ENCODE peak calls at places on chromosomes 13 and 19, in four cellular contexts. H, O, K and A are unnamed samples.

GRCh38 chr13:79659161-79659560 is 178.2 kb downstream of the NDFIP2 start:
- DNase-seq in K (peak; percentile 23), O (peak; percentile 35), H (no peak), A (no peak)

GRCh38 chr19:1172353-1173159 is 1.5 kb downstream of the SBNO2 start:
- DNase-seq in K (peak; percentile 92), O (peak; percentile 50), H (peak; percentile 76), A (peak; percentile 85)

GRCh38 chr19:15210323-15210774 is 9.6 kb upstream of the NOTCH3 start:
- DNase-seq in K (peak; percentile 48), O (peak; percentile 35), H (no peak), A (peak; percentile 22)

GRCh38 chr13:94641432-94641941 is 39.8 kb downstream of the GPR180 start:
- DNase-seq in O (peak; percentile 76), K (no peak), H (no peak), A (no peak)

GRCh38 chr13:20383058-20383457 is 142.6 kb downstream of the CRYL1 start:
- DNase-seq in K (no peak), H (no peak), O (no peak), A (no peak)

GRCh38 chr13:84400711-84401110 is 518.4 kb upstream of the SLITRK1 start:
- DNase-seq in K (no peak), H (no peak), O (peak; percentile 97), A (no peak)

GRCh38 chr13:67148219-67148583 is 81.9 kb downstream of the PCDH9 start:
- DNase-seq in H (no peak), K (no peak), O (peak; percentile 55), A (no peak)

GRCh38 chr13:19864018-19864338 is 529 bp upstream of the ZMYM5 start:
- DNase-seq in H (peak; percentile 76), O (peak; percentile 71), K (peak; percentile 67), A (peak; percentile 76)

GRCh38 chr13:81872581-81872980 is 1531.7 kb upstream of the SPRY2 start:
- DNase-seq in K (no peak), H (no peak), O (no peak), A (no peak)
- TF ChIP-seq CTCF in K (peak; percentile 7), H (peak; percentile 10), O (peak; percentile 15), A (no peak)

GRCh38 chr13:27372896-27373295 is 51.5 kb upstream of the GTF3A start:
- DNase-seq in K (no peak), O (no peak), H (peak; percentile 63), A (no peak)
- TF ChIP-seq CTCF in K (no peak), O (no peak), H (no peak), A (no peak)

DNA sequence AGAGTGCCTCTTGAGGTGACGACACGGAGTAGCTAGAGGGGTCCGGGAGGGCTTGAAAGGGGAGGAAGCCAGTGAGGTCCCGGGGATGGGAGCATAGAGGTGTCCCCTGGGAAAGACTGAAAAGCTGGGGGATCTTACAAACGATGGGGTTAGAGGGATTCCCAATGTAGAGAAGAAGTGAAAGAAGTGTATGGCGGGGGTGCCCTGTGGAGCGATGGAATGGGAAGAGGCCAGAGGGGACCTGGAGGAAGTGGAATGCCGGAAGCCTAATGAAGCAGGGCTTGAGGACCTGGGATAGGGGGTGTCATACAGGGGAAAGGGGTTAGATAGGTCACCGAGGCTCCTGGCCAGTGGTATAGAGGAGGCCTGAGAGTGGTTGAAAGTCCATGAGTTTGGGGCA is 579 bp downstream of the AP2A1 start:
- DNase-seq in H (no peak), O (no peak), K (no peak), A (no peak)
- TF ChIP-seq CTCF in H (no peak), O (no peak), K (no peak), A (no peak)

GRCh38 chr19:29617336-29618266 is 11.5 kb downstream of the POP4 start:
- DNase-seq in K (no peak), H (no peak), O (no peak), A (no peak)
- TF ChIP-seq CTCF in K (no peak), H (no peak), O (no peak), A (no peak)

DNA sequence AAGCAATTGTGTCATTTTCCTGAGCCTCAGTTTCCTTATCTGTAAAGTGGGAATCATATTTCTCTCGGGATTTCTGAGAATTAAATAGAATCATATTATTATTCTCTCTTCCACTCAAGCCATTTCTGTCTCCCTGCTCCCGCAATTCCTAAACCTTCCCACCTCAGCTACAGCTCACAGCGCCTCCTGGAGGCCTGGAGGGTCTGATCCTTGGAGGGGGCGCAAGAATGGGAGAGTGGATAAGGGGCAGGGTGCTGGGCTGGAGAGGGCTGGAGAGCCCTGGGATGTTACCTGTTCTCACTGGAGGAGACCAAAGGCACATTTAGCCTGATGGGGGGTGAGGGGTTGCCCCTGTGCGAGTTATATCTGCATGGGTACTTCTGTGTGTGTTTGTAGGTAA is 31.1 kb upstream of the CYP2S1 start:
- DNase-seq in O (no peak), K (no peak), H (no peak), A (no peak)
- TF ChIP-seq CTCF in O (no peak), K (no peak), H (no peak), A (no peak)

GRCh38 chr13:113506025-113506685 is 15.6 kb upstream of the DCUN1D2 start:
- DNase-seq in O (no peak), H (no peak), K (no peak), A (no peak)
- TF ChIP-seq CTCF in O (no peak), H (no peak), K (no peak), A (no peak)

GRCh38 chr13:90253806-90254205 is 1093.7 kb upstream of the MIR17HG start:
- DNase-seq in H (no peak), O (no peak), K (no peak), A (no peak)
- TF ChIP-seq CTCF in H (no peak), O (no peak), K (no peak), A (no peak)

GRCh38 chr13:24691381-24691780 is 11.2 kb downstream of the ATP12A start:
- DNase-seq in H (no peak), O (no peak), K (no peak), A (no peak)

GRCh38 chr13:24688901-24689300 is 8.7 kb downstream of the ATP12A start:
- DNase-seq in O (no peak), K (no peak), H (no peak), A (no peak)

GRCh38 chr13:24693862-24694471 is 13.8 kb downstream of the ATP12A start:
- DNase-seq in H (peak; percentile 36), O (no peak), K (peak; percentile 55), A (peak; percentile 67)

GRCh38 chr13:24694907-24695306 is 14.7 kb downstream of the ATP12A start:
- DNase-seq in H (no peak), K (no peak), O (no peak), A (no peak)

DNA sequence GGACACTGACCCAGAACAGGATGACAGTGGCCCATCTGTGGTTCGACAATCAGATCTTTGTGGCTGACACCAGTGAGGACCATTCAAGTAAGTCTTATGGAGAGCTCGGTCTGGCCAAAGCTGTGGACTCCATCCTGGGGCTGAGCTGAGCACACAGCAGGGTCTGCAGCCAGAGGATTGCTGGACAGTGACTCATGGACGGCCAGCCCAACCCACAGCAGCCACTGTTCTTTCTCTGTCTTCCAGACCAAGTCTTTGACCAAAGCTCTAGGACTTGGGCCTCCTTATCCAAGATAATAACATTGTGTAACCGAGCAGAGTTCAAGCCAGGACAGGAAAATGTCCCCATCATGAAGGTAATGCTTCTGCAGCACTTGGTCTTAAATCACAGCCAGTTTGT is 12.3 kb downstream of the ATP12A start:
- DNase-seq in H (no peak), K (no peak), O (peak; percentile 69), A (no peak)
- TF ChIP-seq CTCF in H (no peak), K (no peak), O (no peak), A (no peak)

DNA sequence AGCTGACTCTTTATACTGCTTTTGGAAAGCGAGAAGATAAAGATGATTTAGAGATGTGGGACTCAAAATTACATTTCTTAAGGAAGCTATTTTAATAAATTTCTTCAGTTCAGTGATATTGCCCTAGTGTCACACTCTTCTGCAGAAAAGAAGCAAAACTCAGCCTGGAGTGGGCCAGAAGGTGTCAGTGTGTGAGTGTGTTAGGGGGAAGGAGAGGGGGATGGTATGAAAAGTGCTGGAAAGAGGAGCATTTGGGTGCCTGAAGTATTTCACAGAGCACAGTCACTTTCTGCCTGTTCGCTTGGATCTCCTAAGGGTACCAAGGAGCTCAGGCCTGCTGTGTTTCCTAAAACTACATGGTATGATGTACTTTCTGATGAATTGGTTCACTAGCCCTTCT is 84.5 kb upstream of the FRY start:
- DNase-seq in H (no peak), O (no peak), K (no peak), A (no peak)
- TF ChIP-seq CTCF in H (no peak), O (no peak), K (no peak), A (no peak)